ENCODE peak calls at places on chromosome 14, in nine cellular contexts. P is progenitor cell of endocrine pancreas, V is fibroblast of mammary gland, S is fibroblast of lung, C is heart left ventricle, X is astrocyte of the spinal cord, H is A549, W is GM13977, Q is left lung. A is an unnamed sample.

GRCh38 chr14:39467889-39468524 is 35.8 kb upstream of the FBXO33 start:
- DNase-seq in P (no peak), V (peak), S (peak), C (no peak), X (peak), H (no peak), W (no peak), Q (no peak), A (no peak)

GRCh38 chr14:104714681-104715080 is 9.3 kb upstream of the ADSS1 start:
- DNase-seq in P (no peak), V (no peak), S (no peak), C (no peak), X (no peak), H (no peak), W (no peak), Q (no peak), A (no peak)

GRCh38 chr14:32509632-32510187 is 180.6 kb downstream of the AKAP6 start:
- DNase-seq in P (no peak), V (peak), S (peak), C (peak), X (peak), H (peak), W (no peak), Q (no peak), A (peak)

GRCh38 chr14:37599527-37600368 is 4.3 kb downstream of the TTC6 start:
- DNase-seq in P (no peak), V (no peak), S (no peak), C (no peak), X (no peak), H (no peak), W (no peak), Q (no peak), A (no peak)

GRCh38 chr14:77707355-77707723 is 484 bp downstream of the ALKBH1 start:
- DNase-seq in P (no peak), V (peak), S (peak), C (peak), X (peak), H (peak), W (peak), Q (no peak), A (no peak)

GRCh38 chr14:39264057-39264456 is 30.3 kb downstream of the MIA2 start:
- DNase-seq in P (no peak), V (no peak), S (no peak), C (no peak), X (no peak), H (no peak), W (no peak), Q (no peak), A (no peak)

GRCh38 chr14:76811561-76811960 is 1.1 kb downstream of the ANGEL1 start:
- DNase-seq in P (no peak), V (no peak), S (no peak), C (no peak), X (peak), H (no peak), W (no peak), Q (no peak), A (no peak)

GRCh38 chr14:63899953-63900352 is 47.1 kb downstream of the SYNE2 start:
- DNase-seq in P (no peak), V (no peak), S (no peak), C (no peak), X (no peak), H (no peak), W (no peak), Q (no peak), A (no peak)

GRCh38 chr14:101713641-101714349 is 47.7 kb upstream of the PPP2R5C start:
- DNase-seq in P (no peak), V (no peak), S (no peak), C (no peak), X (no peak), H (no peak), W (no peak), Q (no peak), A (no peak)

GRCh38 chr14:101364503-101365328 is 196.6 kb upstream of the DIO3 start:
- DNase-seq in P (no peak), V (peak), S (peak), C (no peak), X (no peak), H (no peak), W (no peak), Q (no peak), A (no peak)

GRCh38 chr14:101622251-101623076 is 61.2 kb downstream of the DIO3 start:
- DNase-seq in P (no peak), V (no peak), S (no peak), C (no peak), X (no peak), H (no peak), W (no peak), Q (peak), A (no peak)

GRCh38 chr14:47710581-47710980 is 35.2 kb upstream of the MDGA2 start:
- DNase-seq in P (no peak), V (no peak), S (no peak), C (no peak), X (no peak), H (no peak), W (no peak), Q (no peak), A (no peak)

GRCh38 chr14:99589031-99589441 is 15.0 kb downstream of the CCDC85C start:
- DNase-seq in P (no peak), V (no peak), S (no peak), C (no peak), X (no peak), H (no peak), W (no peak), Q (no peak), A (no peak)

GRCh38 chr14:54627325-54627717 is 60.4 kb downstream of the SAMD4A start:
- DNase-seq in P (no peak), V (no peak), S (no peak), C (no peak), X (no peak), H (no peak), W (no peak), Q (no peak), A (no peak)

GRCh38 chr14:57560681-57561080 is 67.0 kb upstream of the CCDC198 start:
- DNase-seq in P (no peak), V (no peak), S (no peak), C (no peak), X (no peak), H (no peak), W (no peak), Q (no peak), A (no peak)

GRCh38 chr14:39034481-39035296 is 68.3 kb downstream of the SEC23A start:
- DNase-seq in P (no peak), V (no peak), S (peak), C (no peak), X (peak), H (peak), W (no peak), Q (no peak), A (no peak)

GRCh38 chr14:94439453-94440057 is 13.0 kb downstream of the SERPINA11 start:
- DNase-seq in P (no peak), V (no peak), S (no peak), C (no peak), X (no peak), H (no peak), W (no peak), Q (no peak), A (no peak)
- TF ChIP-seq CTCF in P (no peak), V (no peak), S (no peak), C (no peak), X (no peak), H (no peak), W (no peak), Q (no peak), A (no peak)

DNA sequence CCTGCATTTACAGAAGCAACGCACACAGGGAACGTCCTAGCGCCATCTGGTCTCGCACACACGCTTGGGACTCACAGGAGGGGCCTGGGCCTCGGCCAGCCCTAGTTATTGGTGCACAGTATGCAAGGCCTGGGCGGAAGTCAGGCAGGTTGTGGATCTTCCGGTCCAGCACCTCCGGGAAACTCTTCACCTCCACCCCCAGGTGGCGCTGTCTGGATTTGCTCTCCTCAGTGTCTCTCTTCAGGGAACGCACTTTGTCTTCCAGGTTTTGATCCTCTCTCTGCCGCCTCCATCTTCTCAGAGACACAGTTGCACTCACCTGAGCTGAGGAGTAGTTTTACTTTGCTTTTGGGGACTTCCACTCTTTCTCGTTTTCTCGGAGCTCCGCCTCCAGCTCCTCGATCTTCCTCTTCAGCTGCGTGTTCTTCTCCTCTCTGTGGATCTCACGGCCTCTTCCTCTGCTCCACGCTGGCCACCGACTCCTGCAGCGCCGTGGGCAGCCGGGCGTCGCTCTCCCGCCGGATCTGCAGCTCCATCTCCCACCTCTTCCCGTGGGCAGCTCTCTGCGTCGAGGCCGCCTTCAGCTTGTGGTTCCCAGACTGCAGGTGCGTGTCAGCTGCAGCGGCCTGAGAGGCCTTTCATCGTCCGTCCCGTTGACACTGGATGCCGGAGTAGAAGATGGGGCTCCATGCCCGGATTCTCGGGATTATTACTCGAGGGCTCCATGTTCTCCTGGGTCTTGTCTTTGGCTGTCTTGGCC is 933.8 kb downstream of the TMEM121 start:
- DNase-seq in P (no peak), V (no peak), S (no peak), C (no peak), X (no peak), H (peak), W (no peak), Q (peak), A (no peak)
- TF ChIP-seq CTCF in P (no peak), V (no peak), S (no peak), C (no peak), X (no peak), H (no peak), W (no peak), Q (no peak), A (no peak)

DNA sequence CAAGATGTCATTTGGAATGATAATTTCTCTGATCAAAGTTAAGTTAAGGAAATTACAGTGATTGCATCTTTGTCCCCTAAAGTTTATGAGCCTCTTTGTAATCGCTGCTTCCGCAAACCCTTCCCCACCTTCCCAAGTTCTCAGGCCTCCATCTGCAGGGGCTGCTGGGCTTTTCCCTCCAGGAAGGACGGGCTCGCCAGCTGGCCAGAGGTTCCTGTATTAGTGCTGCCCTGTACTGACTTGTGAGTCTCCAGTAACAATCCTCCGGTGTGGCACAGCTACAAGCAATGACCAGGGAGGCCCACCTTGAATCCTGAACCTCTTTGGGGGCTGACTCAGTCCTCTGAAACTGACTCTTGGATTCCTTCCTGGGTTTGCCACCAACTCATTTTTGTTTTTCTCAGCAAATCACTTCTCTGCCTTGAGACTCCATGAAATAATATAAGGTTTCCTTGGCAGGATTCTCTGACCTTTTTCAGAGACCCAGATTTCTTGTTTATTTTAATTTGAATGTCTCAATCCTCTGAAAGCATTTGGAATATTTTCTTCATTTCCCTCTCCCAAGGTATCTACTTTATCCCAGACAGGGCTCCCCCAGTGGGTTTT is 398.7 kb downstream of the ZFP36L1 start:
- DNase-seq in P (no peak), V (no peak), S (peak), C (no peak), X (peak), H (no peak), W (no peak), Q (no peak), A (no peak)
- TF ChIP-seq CTCF in P (no peak), V (no peak), S (no peak), C (no peak), X (no peak), H (no peak), W (no peak), Q (no peak), A (no peak)

GRCh38 chr14:61179061-61179675 is 102.0 kb downstream of the TMEM30B start:
- DNase-seq in P (no peak), V (peak), S (peak), C (no peak), X (no peak), H (peak), W (no peak), Q (no peak), A (no peak)

GRCh38 chr14:61179776-61180398 is 101.3 kb downstream of the TMEM30B start:
- DNase-seq in P (no peak), V (peak), S (peak), C (no peak), X (peak), H (no peak), W (no peak), Q (no peak), A (no peak)

GRCh38 chr14:61176686-61177085 is 104.5 kb downstream of the TMEM30B start:
- DNase-seq in P (no peak), V (no peak), S (no peak), C (no peak), X (no peak), H (no peak), W (no peak), Q (no peak), A (no peak)

GRCh38 chr14:61178226-61179060 is 102.7 kb downstream of the TMEM30B start:
- DNase-seq in P (no peak), V (peak), S (peak), C (no peak), X (peak), H (peak), W (no peak), Q (no peak), A (peak)

DNA sequence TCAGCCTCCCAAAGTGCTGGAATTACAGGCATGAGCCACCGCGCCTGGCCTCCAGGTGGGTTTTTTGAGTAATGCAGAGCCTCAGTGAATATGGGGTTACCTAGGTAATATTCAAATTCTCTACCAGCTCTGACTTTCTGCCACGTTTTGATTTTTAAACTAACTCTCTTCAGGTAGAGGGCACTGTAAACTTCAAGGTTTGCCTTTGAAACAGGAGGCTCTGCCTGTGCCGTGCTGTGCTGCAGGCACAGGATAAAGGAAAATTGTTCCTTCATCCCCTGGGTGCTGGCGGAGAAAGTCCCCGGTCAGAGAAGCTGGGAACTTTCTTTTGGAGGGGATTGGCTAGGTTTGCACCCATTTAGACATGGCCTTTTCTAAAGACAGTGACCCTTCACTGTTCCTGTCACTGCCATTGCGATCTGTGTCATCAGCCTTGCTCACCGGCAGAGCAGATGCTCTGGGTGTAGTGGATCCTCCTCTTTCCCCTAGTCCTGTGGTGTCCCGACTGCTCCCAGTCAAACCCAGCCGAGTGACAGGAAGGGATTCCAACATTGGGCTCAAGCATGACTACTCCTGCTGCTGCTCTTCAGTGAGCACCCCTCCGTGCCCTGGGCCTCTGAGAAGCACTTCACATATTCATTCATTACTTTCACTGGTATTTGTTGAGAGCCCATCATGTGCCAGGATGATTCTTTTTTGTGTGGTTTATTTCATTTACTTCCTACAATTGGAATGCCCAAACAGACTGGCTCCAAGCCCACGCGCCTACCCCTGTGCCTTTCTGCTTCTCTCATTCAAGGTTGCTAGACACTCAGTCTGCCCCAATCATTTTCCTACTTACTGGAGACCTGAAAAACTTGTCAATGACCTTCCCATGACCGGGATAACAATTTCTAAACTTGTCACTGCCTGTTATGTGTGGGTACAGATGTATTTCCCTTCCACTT is 103.6 kb downstream of the TMEM30B start:
- DNase-seq in P (no peak), V (no peak), S (peak), C (no peak), X (no peak), H (no peak), W (no peak), Q (no peak), A (no peak)
- TF ChIP-seq CTCF in P (no peak), V (no peak), S (no peak), C (no peak), X (no peak), H (no peak), W (no peak), Q (no peak), A (no peak)

GRCh38 chr14:90111895-90112534 is 50.2 kb downstream of the KCNK13 start:
- DNase-seq in P (no peak), V (peak), S (peak), C (no peak), X (peak), H (peak), W (no peak), Q (no peak), A (no peak)

GRCh38 chr14:90109858-90110257 is 48.1 kb downstream of the KCNK13 start:
- DNase-seq in P (no peak), V (no peak), S (no peak), C (no peak), X (no peak), H (peak), W (no peak), Q (no peak), A (no peak)

GRCh38 chr14:90116444-90116843 is 54.6 kb downstream of the KCNK13 start:
- DNase-seq in P (no peak), V (no peak), S (no peak), C (no peak), X (no peak), H (no peak), W (no peak), Q (no peak), A (no peak)

GRCh38 chr14:90115780-90116179 is 54.0 kb downstream of the KCNK13 start:
- DNase-seq in P (no peak), V (no peak), S (no peak), C (no peak), X (no peak), H (no peak), W (no peak), Q (no peak), A (no peak)

GRCh38 chr14:90114554-90114953 is 52.8 kb downstream of the KCNK13 start:
- DNase-seq in P (no peak), V (no peak), S (no peak), C (no peak), X (no peak), H (peak), W (no peak), Q (no peak), A (no peak)
- TF ChIP-seq CTCF in P (peak), V (peak), S (no peak), C (no peak), X (no peak), H (no peak), W (no peak), Q (no peak), A (no peak)